ENCODE peak calls at places on chromosomes 1 and 21, in nine cellular contexts. V is transverse colon, W is mesendoderm, M is lower lobe of right lung, D is suprapubic skin, X is PC-3, S is keratinocyte, G is breast epithelium, U is mammary epithelial cell. T is an unnamed sample.

GRCh38 chr1:40897499-40897898 is 35.3 kb upstream of the CITED4 start:
- DNase-seq in V (no peak), W (no peak), M (no peak), D (no peak), X (peak; percentile 77), S (peak; percentile 61), G (no peak), U (peak; percentile 91), T (no peak)

GRCh38 chr1:202193614-202194327 is at the start of gene LGR6:
- DNase-seq in V (no peak), W (no peak), M (no peak), D (no peak), X (no peak), S (no peak), G (no peak), U (no peak), T (no peak)

GRCh38 chr1:182962554-182963115 is 9.7 kb upstream of the SHCBP1L start:
- DNase-seq in V (peak; percentile 81), W (peak; percentile 90), M (peak; percentile 80), D (peak; percentile 87), X (peak; percentile 80), S (peak; percentile 70), G (peak; percentile 47), U (peak; percentile 88), T (no peak)

GRCh38 chr1:194538453-194538852 is 1352.0 kb upstream of the B3GALT2 start:
- DNase-seq in V (no peak), W (peak; percentile 64), M (no peak), D (no peak), X (peak; percentile 13), S (no peak), G (no peak), U (no peak), T (no peak)

GRCh38 chr1:232018512-232019340 is 392.1 kb downstream of the DISC1 start:
- DNase-seq in V (no peak), W (no peak), M (no peak), D (no peak), X (no peak), S (no peak), G (no peak), U (no peak), T (no peak)

GRCh38 chr1:202034683-202035462 is 24.5 kb downstream of the ELF3 start:
- DNase-seq in V (peak; percentile 93), W (peak; percentile 94), M (peak; percentile 95), D (no peak), X (peak; percentile 95), S (no peak), G (peak; percentile 91), U (peak; percentile 99), T (no peak)

GRCh38 chr1:180252638-180253536 is 22.8 kb downstream of the LHX4 start:
- DNase-seq in V (peak; percentile 84), W (peak; percentile 79), M (peak; percentile 83), D (no peak), X (peak; percentile 72), S (peak; percentile 42), G (no peak), U (peak; percentile 47), T (peak; percentile 10)

GRCh38 chr1:178645826-178646200 is 79.2 kb upstream of the RALGPS2 start:
- DNase-seq in V (no peak), W (no peak), M (no peak), D (no peak), X (peak; percentile 18), S (no peak), G (no peak), U (peak; percentile 33), T (no peak)

GRCh38 chr1:20698195-20698910 is 19.5 kb downstream of the KIF17 start:
- DNase-seq in V (no peak), W (peak; percentile 44), M (no peak), D (no peak), X (peak; percentile 80), S (no peak), G (no peak), U (peak; percentile 14), T (no peak)

GRCh38 chr1:156618853-156619581 is at the start of gene HAPLN2:
- DNase-seq in V (no peak), W (peak; percentile 67), M (no peak), D (no peak), X (peak; percentile 60), S (no peak), G (no peak), U (no peak), T (peak; percentile 83)

GRCh38 chr21:42350271-42350885 is 416 bp downstream of the TFF2 start:
- DNase-seq in V (no peak), W (no peak), M (no peak), D (peak; percentile 55), X (no peak), S (no peak), G (no peak), U (no peak), T (no peak)

GRCh38 chr1:239810071-239810481 is 281.6 kb upstream of the FMN2 start:
- DNase-seq in V (no peak), W (peak; percentile 95), M (no peak), D (no peak), X (no peak), S (no peak), G (peak; percentile 42), U (no peak), T (no peak)

GRCh38 chr21:45015469-45015860 is 58.9 kb upstream of the ADARB1 start:
- DNase-seq in V (no peak), W (no peak), M (no peak), D (peak; percentile 55), X (no peak), S (no peak), G (no peak), U (no peak), T (no peak)

GRCh38 chr21:33950425-33951079 is 34.9 kb upstream of the ATP5PO start:
- DNase-seq in V (no peak), W (no peak), M (no peak), D (no peak), X (no peak), S (no peak), G (no peak), U (no peak), T (no peak)

GRCh38 chr1:200405273-200405672 is 4.6 kb downstream of the ZNF281 start:
- DNase-seq in V (no peak), W (no peak), M (no peak), D (no peak), X (no peak), S (no peak), G (no peak), U (no peak), T (no peak)

DNA sequence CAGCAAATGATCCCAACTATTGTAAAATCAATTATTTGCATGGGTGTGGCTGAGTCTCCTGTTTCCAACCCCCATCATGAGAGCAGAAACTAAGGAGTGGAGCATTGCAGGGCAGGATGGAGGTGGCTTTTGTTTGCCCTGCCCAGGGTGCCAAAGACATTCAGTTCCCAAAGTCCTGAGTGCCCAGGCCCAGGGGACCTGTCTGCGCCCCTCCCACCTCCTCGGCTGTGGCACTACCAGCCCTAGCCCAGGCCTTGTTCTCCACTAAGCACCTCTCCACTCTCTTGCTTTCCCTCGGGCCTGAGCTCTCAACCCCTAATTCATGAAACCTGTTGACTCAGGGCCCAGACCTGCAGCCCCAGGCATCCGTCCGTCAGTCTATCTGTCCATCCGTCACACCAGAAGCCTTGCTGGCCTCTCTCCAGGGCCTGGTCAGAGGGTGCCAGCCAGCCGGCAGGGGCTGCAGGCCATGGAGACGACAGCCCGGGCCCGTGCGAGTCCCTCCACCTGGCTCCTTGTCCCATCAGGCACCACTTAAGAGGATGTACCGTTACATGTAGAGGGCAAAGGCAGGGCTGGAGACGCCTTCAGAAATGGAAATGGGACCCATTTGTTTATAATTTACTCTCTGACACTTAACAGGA is 39.7 kb downstream of the PAX7 start:
- DNase-seq in V (peak; percentile 9), W (no peak), M (peak; percentile 59), D (no peak), X (peak; percentile 50), S (no peak), G (no peak), U (no peak), T (no peak)
- H3K27ac ChIP-seq in V (no peak overlapping the region), W (no peak overlapping the region), M (no peak overlapping the region), D (no peak overlapping the region), X (peak overlapping the region; percentile 99), S (no peak overlapping the region), G (peak overlapping the region; percentile 25), U (no peak overlapping the region), T (no peak overlapping the region)

DNA sequence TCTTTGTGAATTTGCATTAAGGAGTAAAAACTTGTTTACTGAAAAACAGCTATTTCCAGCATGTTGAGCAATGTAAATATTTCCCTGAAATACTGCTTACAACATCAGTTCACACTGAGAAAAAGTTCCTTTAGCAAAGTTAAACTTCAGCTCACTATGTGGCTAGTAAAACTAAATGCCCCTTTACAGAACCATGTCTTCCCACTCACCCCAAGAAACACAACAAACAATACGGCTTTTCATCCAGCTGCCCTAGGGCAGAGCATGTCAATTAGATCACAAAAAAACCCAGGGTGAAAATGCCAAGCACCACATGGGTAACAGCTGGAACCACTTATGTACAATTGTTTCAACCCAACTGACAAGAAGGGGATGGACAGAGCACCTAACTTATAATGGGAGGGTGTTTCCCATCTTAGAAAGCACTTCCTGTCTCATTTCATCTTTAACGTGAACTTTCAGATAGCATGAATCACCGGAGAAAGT is 6.7 kb downstream of the NID1 start:
- DNase-seq in V (no peak), W (no peak), M (no peak), D (no peak), X (no peak), S (no peak), G (no peak), U (peak; percentile 81), T (no peak)
- H3K27ac ChIP-seq in V (peak overlapping the region; percentile 39), W (no peak overlapping the region), M (no peak overlapping the region), D (peak overlapping the region; percentile 27), X (no peak overlapping the region), S (no peak overlapping the region), G (peak overlapping the region; percentile 70), U (no peak overlapping the region), T (no peak overlapping the region)

DNA sequence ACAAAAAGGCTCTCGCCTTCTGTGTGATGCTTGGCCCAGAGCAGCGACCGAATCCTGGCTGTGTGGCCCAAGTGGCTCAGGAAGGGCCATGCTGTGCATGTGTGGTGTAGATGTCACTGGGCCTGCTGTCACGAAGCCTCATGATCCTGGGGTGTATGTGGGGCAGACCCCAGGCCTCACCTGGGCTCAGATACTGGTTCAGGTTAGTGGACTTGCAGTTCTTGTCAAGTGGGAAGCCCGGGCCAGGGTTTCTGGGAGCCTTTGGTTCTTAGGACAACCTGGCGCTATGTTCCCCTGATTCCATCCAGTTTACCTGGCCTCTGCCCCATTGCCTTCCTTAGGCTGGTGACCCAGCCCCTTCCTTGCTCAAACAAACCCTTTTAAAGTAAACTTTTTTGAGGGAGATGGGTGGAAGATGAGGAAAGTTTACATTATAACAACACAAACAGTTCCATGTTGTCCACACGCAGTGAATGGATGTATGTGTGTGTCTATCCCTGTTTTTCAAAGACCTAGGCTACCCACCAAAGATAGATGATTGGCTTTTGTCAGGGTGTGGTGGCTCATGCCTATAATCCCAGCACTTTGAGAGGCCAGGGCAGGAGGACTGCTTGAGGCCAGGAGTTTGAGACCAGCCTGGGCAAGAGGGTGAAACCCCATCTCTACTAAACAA is 84.3 kb downstream of the UCK2 start:
- DNase-seq in V (no peak), W (no peak), M (no peak), D (no peak), X (no peak), S (no peak), G (no peak), U (no peak), T (no peak)
- H3K27ac ChIP-seq in V (peak overlapping the region; percentile 85), W (no peak overlapping the region), M (peak overlapping the region; percentile 41), D (peak overlapping the region; percentile 54), X (no peak overlapping the region), S (no peak overlapping the region), G (peak overlapping the region; percentile 84), U (no peak overlapping the region), T (no peak overlapping the region)

DNA sequence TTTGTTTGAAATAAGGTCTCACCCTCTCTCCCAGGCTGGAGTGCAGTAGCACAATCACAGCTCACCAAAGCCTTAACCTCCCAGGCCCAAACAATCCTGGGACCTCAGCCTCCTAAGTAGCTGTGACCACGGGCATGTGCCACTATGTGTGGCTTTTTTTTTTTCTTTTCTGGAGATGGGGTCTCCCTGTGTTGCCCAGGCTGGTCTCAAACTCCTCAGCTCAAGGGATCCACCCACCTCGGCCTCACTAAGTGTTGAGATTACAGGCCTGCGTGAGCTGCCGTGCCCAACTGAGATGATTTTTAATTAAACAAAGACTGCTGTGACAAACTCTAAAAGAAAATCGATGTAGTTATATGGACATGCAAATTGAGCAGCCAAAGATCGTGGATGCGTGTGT is 768.4 kb upstream of the ADGRL2 start:
- DNase-seq in V (no peak), W (no peak), M (no peak), D (no peak), X (no peak), S (no peak), G (no peak), U (no peak), T (no peak)
- H3K27ac ChIP-seq in V (no peak overlapping the region), W (no peak overlapping the region), M (no peak overlapping the region), D (no peak overlapping the region), X (no peak overlapping the region), S (no peak overlapping the region), G (no peak overlapping the region), U (no peak overlapping the region), T (no peak overlapping the region)

T was measured in substantia nigra.